ENCODE peak calls at places on chromosome 3, in six cellular contexts. One of them, this sample, is unnamed.

GRCh38 chr3:188043891-188044290 is 110.1 kb upstream of the LPP start:
- DNase-seq in HCT116: no peak
- DNase-seq in GM23338: no peak
- DNase-seq in HepG2: no peak
- DNase-seq in H1: no peak
- DNase-seq in endothelial cell of umbilical vein: no peak
- DNase-seq in this sample: no peak

GRCh38 chr3:76859596-76859995 is 180.3 kb upstream of the ROBO2 start:
- DNase-seq in H1: no peak
- DNase-seq in HCT116: no peak
- DNase-seq in endothelial cell of umbilical vein: no peak
- DNase-seq in HepG2: no peak
- DNase-seq in GM23338: no peak
- DNase-seq in this sample: no peak

GRCh38 chr3:161423911-161424522 is 52.7 kb upstream of the SPTSSB start:
- DNase-seq in HepG2: peak; percentile 41
- DNase-seq in HCT116: peak; percentile 34
- DNase-seq in endothelial cell of umbilical vein: peak; percentile 44
- DNase-seq in GM23338: peak; percentile 65
- DNase-seq in H1: no peak
- DNase-seq in this sample: peak; percentile 51

GRCh38 chr3:129224984-129225393 is 24.4 kb upstream of the COPG1 start:
- DNase-seq in endothelial cell of umbilical vein: peak; percentile 71
- DNase-seq in H1: no peak
- DNase-seq in HepG2: peak; percentile 92
- DNase-seq in GM23338: no peak
- DNase-seq in HCT116: no peak
- DNase-seq in this sample: no peak

GRCh38 chr3:186003610-186004009 is 65.8 kb upstream of the TRA2B start:
- DNase-seq in GM23338: no peak
- DNase-seq in endothelial cell of umbilical vein: no peak
- DNase-seq in HepG2: no peak
- DNase-seq in H1: no peak
- DNase-seq in HCT116: no peak
- DNase-seq in this sample: no peak

GRCh38 chr3:17798000-17798399 is 55.6 kb upstream of the TBC1D5 start:
- DNase-seq in H1: no peak
- DNase-seq in HepG2: peak; percentile 13
- DNase-seq in HCT116: no peak
- DNase-seq in GM23338: peak; percentile 65
- DNase-seq in endothelial cell of umbilical vein: no peak
- DNase-seq in this sample: no peak

GRCh38 chr3:31543375-31543774 is 10.7 kb downstream of the STT3B start:
- DNase-seq in H1: no peak
- DNase-seq in HCT116: no peak
- DNase-seq in HepG2: no peak
- DNase-seq in GM23338: no peak
- DNase-seq in endothelial cell of umbilical vein: no peak
- DNase-seq in this sample: no peak

GRCh38 chr3:65597952-65598413 is 440.7 kb downstream of the MAGI1 start:
- DNase-seq in HCT116: no peak
- DNase-seq in HepG2: no peak
- DNase-seq in endothelial cell of umbilical vein: no peak
- DNase-seq in GM23338: peak; percentile 92
- DNase-seq in H1: peak; percentile 84
- DNase-seq in this sample: no peak

GRCh38 chr3:127690823-127691452 is 18.2 kb downstream of the ABTB1 start:
- DNase-seq in endothelial cell of umbilical vein: peak; percentile 48
- DNase-seq in GM23338: peak; percentile 79
- DNase-seq in HCT116: peak; percentile 43
- DNase-seq in HepG2: peak; percentile 59
- DNase-seq in H1: peak; percentile 62
- DNase-seq in this sample: no peak

GRCh38 chr3:31423522-31423921 is 109.2 kb upstream of the STT3B start:
- DNase-seq in HepG2: peak; percentile 70
- DNase-seq in HCT116: no peak
- DNase-seq in H1: no peak
- DNase-seq in endothelial cell of umbilical vein: no peak
- DNase-seq in GM23338: no peak
- DNase-seq in this sample: no peak

GRCh38 chr3:177610677-177611654 is 413.7 kb upstream of the TBL1XR1 start:
- DNase-seq in endothelial cell of umbilical vein: peak; percentile 83
- DNase-seq in HepG2: peak; percentile 62
- DNase-seq in H1: no peak
- DNase-seq in GM23338: peak; percentile 55
- DNase-seq in HCT116: no peak
- DNase-seq in this sample: no peak

GRCh38 chr3:179715582-179715981 is 62.7 kb downstream of the USP13 start:
- DNase-seq in HepG2: no peak
- DNase-seq in HCT116: no peak
- DNase-seq in H1: no peak
- DNase-seq in GM23338: no peak
- DNase-seq in endothelial cell of umbilical vein: no peak
- DNase-seq in this sample: no peak

GRCh38 chr3:147409143-147410121 is at the start of gene ZIC1:
- DNase-seq in H1: no peak
- DNase-seq in endothelial cell of umbilical vein: no peak
- DNase-seq in GM23338: peak; percentile 85
- DNase-seq in HCT116: no peak
- DNase-seq in HepG2: no peak
- DNase-seq in this sample: no peak

GRCh38 chr3:31581660-31582059 is 48.9 kb downstream of the STT3B start:
- DNase-seq in endothelial cell of umbilical vein: no peak
- DNase-seq in HepG2: no peak
- DNase-seq in HCT116: no peak
- DNase-seq in H1: no peak
- DNase-seq in GM23338: no peak
- DNase-seq in this sample: no peak

DNA sequence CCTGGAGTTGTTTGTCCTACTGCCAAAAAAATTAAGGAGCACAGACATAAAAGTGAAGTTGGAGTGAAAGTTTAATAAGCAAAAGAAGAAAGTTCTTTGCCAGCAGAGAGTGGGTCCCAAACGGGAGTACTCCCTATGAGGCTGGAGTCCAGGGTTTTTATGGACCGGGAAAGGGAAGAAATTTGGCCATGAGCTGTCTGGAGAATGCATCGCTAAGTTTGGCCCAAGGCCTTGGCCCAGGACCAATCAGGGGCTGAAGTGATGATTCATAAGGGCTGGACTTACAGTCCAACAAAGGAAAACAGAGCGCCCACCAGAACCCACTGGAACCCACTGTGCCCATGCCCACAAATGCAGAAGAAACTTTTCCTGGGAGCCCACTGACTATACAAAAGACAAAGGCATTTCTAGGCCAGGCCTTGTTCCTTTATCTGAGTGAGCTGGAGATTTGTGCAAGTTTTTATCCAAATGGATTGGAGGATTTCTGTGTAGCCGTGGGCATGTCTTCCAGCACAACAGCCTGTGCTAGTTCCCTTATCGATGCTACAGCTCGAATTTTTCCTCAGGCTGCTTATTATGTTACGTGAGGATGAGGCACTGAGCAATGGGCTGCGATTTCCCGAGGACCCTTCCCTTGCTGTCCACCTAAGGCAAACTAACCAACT is 1561.7 kb downstream of the OTOL1 start:
- DNase-seq in H1: no peak
- DNase-seq in HCT116: no peak
- DNase-seq in endothelial cell of umbilical vein: no peak
- DNase-seq in HepG2: no peak
- DNase-seq in GM23338: no peak
- DNase-seq in this sample: no peak
- TF ChIP-seq POLR2AphosphoS5 in H1: no peak
- TF ChIP-seq POLR2AphosphoS5 in HCT116: no peak
- TF ChIP-seq POLR2AphosphoS5 in endothelial cell of umbilical vein: no peak
- TF ChIP-seq POLR2AphosphoS5 in HepG2: no peak
- TF ChIP-seq POLR2AphosphoS5 in GM23338: no peak
- TF ChIP-seq POLR2AphosphoS5 in this sample: no peak

GRCh38 chr3:35393916-35394315 is 245.4 kb upstream of the ARPP21 start:
- DNase-seq in HepG2: no peak
- DNase-seq in GM23338: peak; percentile 5
- DNase-seq in H1: no peak
- DNase-seq in endothelial cell of umbilical vein: no peak
- DNase-seq in HCT116: no peak
- DNase-seq in this sample: no peak
- H3K27ac ChIP-seq in HepG2: no peak overlapping the region
- H3K27ac ChIP-seq in GM23338: no peak overlapping the region
- H3K27ac ChIP-seq in H1: no peak overlapping the region
- H3K27ac ChIP-seq in endothelial cell of umbilical vein: no peak overlapping the region
- H3K27ac ChIP-seq in HCT116: no peak overlapping the region
- H3K27ac ChIP-seq in this sample: no peak overlapping the region

DNA sequence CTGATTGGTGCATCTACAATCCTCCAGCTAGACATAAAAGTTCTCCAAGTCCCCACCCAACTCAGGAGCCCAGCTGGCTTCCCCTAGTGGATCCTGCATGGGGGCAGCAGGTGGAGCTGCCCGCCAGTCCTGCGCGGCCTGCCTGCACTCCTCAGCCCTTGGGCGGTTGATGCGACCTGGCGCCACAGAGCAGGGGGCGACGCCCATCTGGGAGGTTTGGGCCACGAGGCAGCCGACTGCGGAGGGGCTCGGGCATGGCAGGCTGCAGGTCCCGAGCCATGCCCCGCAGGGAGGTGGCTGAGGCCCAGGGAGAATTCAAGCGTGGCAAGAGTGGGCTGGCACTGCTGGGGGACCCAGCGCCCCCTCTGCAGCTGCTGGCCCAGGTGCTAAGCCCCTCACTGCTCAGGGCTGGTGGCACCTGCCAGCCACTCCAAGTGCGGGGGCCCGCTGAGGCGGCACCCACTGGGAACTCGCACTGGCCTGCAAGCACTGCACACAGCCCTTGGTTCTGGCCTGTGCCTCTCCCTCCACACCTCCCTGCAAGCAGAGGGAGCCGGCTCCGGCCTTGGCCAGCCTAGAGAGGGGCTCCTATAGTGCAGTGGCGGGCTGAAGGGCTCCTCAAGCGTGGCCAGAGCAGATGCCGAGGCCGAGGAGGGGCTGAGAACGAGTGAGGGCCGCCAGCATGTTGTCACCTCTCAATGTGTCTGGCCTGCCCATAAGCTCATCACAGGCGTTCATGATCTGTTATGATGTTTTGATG is 30.1 kb downstream of the COL6A6 start:
- DNase-seq in HCT116: no peak
- DNase-seq in HepG2: no peak
- DNase-seq in endothelial cell of umbilical vein: no peak
- DNase-seq in GM23338: no peak
- DNase-seq in H1: no peak
- DNase-seq in this sample: no peak
- TF ChIP-seq EZH2 in HCT116: no peak
- TF ChIP-seq EZH2 in HepG2: no peak
- TF ChIP-seq EZH2 in endothelial cell of umbilical vein: no peak
- TF ChIP-seq EZH2 in GM23338: no peak
- TF ChIP-seq EZH2 in H1: no peak
- TF ChIP-seq EZH2 in this sample: no peak

DNA sequence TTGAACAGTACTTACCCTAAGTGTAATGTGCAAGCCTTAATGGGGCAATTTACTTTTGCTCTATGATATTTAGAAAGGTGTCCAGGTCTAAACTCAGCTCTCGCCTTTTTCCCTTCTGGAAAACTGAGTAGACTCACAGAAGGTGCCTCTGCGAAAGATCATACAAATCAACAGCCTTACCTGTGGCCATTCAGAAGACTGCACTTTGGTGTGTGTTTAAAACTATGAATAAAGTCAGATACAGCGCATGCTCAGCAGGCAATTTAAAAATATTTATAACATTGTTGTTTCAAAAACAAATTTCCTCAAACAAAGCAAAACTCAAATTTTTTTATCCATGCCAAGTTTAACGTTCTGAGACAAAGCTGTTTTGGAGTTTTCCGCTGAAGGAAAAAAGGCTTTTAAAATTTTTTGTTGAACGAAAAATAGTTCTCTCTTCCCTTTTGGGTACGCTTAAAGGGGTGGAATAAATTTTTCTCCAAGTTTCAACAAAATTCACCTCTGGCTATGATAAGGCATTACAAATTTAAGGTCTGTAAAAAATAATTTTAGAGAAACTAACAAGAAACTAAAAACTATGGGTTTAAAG is 156.3 kb downstream of the TIGIT start:
- DNase-seq in GM23338: no peak
- DNase-seq in H1: no peak
- DNase-seq in HCT116: no peak
- DNase-seq in HepG2: no peak
- DNase-seq in endothelial cell of umbilical vein: no peak
- DNase-seq in this sample: no peak
- TF ChIP-seq POLR2AphosphoS5 in GM23338: peak; percentile 21
- TF ChIP-seq POLR2AphosphoS5 in H1: no peak
- TF ChIP-seq POLR2AphosphoS5 in HCT116: no peak
- TF ChIP-seq POLR2AphosphoS5 in HepG2: no peak
- TF ChIP-seq POLR2AphosphoS5 in endothelial cell of umbilical vein: no peak
- TF ChIP-seq POLR2AphosphoS5 in this sample: no peak

GRCh38 chr3:165644331-165644730 is 192.9 kb downstream of the BCHE start:
- DNase-seq in GM23338: no peak
- DNase-seq in HepG2: no peak
- DNase-seq in HCT116: no peak
- DNase-seq in H1: no peak
- DNase-seq in endothelial cell of umbilical vein: no peak
- DNase-seq in this sample: no peak

GRCh38 chr3:165643433-165643824 is 193.8 kb downstream of the BCHE start:
- DNase-seq in endothelial cell of umbilical vein: no peak
- DNase-seq in HCT116: no peak
- DNase-seq in GM23338: no peak
- DNase-seq in HepG2: no peak
- DNase-seq in H1: no peak
- DNase-seq in this sample: no peak

GRCh38 chr3:165641569-165642310 is 195.5 kb downstream of the BCHE start:
- DNase-seq in GM23338: no peak
- DNase-seq in H1: no peak
- DNase-seq in endothelial cell of umbilical vein: peak; percentile 63
- DNase-seq in HCT116: no peak
- DNase-seq in HepG2: no peak
- DNase-seq in this sample: no peak

GRCh38 chr3:165640970-165641369 is 196.3 kb downstream of the BCHE start:
- DNase-seq in HCT116: no peak
- DNase-seq in H1: no peak
- DNase-seq in GM23338: no peak
- DNase-seq in HepG2: no peak
- DNase-seq in endothelial cell of umbilical vein: no peak
- DNase-seq in this sample: no peak

GRCh38 chr3:165642761-165643432 is 194.3 kb downstream of the BCHE start:
- DNase-seq in H1: no peak
- DNase-seq in GM23338: no peak
- DNase-seq in endothelial cell of umbilical vein: peak; percentile 96
- DNase-seq in HCT116: peak; percentile 93
- DNase-seq in HepG2: no peak
- DNase-seq in this sample: no peak
- H3K27ac ChIP-seq in H1: no peak overlapping the region
- H3K27ac ChIP-seq in GM23338: no peak overlapping the region
- H3K27ac ChIP-seq in endothelial cell of umbilical vein: peak overlapping the region; percentile 89
- H3K27ac ChIP-seq in HCT116: peak overlapping the region; percentile 28
- H3K27ac ChIP-seq in HepG2: no peak overlapping the region
- H3K27ac ChIP-seq in this sample: no peak overlapping the region

GRCh38 chr3:108091498-108092259 is 848 bp upstream of the CD47 start:
- DNase-seq in GM23338: peak; percentile 64
- DNase-seq in HCT116: no peak
- DNase-seq in HepG2: no peak
- DNase-seq in H1: peak; percentile 67
- DNase-seq in endothelial cell of umbilical vein: no peak
- DNase-seq in this sample: no peak
- TF ChIP-seq EZH2 in GM23338: no peak
- TF ChIP-seq EZH2 in HCT116: no peak
- TF ChIP-seq EZH2 in HepG2: no peak
- TF ChIP-seq EZH2 in H1: no peak
- TF ChIP-seq EZH2 in endothelial cell of umbilical vein: no peak
- TF ChIP-seq EZH2 in this sample: no peak